ENCODE peak calls at places on chromosomes 16 and 17, in four cellular contexts. Q is MM.1S, K is ovary, C is pancreas. N is an unnamed sample.

GRCh38 chr17:71409712-71410111 is 711.1 kb upstream of the SOX9 start:
- DNase-seq in Q (no peak), K (no peak), C (no peak), N (no peak)

GRCh38 chr16:31484491-31485171 is 1.7 kb downstream of the SLC5A2 start:
- DNase-seq in Q (no peak), K (peak; percentile 41), C (no peak), N (no peak)

GRCh38 chr16:4244254-4244812 is 2.5 kb upstream of the SRL start:
- DNase-seq in Q (peak; percentile 49), K (no peak), C (no peak), N (no peak)

GRCh38 chr17:27609606-27610303 is 21.2 kb upstream of the LGALS9 start:
- DNase-seq in Q (no peak), K (no peak), C (no peak), N (no peak)

GRCh38 chr17:30380106-30380420 is 1.3 kb downstream of the CPD start:
- DNase-seq in Q (no peak), K (no peak), C (no peak), N (no peak)

GRCh38 chr17:73595068-73595865 is 49.0 kb downstream of the SDK2 start:
- DNase-seq in Q (no peak), K (no peak), C (no peak), N (peak; percentile 11)

GRCh38 chr16:46629331-46629843 is 8.2 kb upstream of the SHCBP1 start:
- DNase-seq in Q (peak; percentile 49), K (no peak), C (no peak), N (no peak)

GRCh38 chr17:20999841-21000532 is 42.8 kb downstream of the USP22 start:
- DNase-seq in Q (no peak), K (no peak), C (no peak), N (no peak)

GRCh38 chr17:77460514-77461046 is 319.8 kb downstream of the SEC14L1 start:
- DNase-seq in Q (no peak), K (no peak), C (no peak), N (no peak)

GRCh38 chr17:77461277-77462057 is 320.7 kb downstream of the SEC14L1 start:
- DNase-seq in Q (no peak), K (no peak), C (no peak), N (no peak)

GRCh38 chr17:77462101-77462500 is 321.3 kb downstream of the SEC14L1 start:
- DNase-seq in Q (no peak), K (no peak), C (no peak), N (no peak)

GRCh38 chr17:77464988-77465357 is 324.2 kb downstream of the SEC14L1 start:
- DNase-seq in Q (no peak), K (no peak), C (no peak), N (no peak)

DNA sequence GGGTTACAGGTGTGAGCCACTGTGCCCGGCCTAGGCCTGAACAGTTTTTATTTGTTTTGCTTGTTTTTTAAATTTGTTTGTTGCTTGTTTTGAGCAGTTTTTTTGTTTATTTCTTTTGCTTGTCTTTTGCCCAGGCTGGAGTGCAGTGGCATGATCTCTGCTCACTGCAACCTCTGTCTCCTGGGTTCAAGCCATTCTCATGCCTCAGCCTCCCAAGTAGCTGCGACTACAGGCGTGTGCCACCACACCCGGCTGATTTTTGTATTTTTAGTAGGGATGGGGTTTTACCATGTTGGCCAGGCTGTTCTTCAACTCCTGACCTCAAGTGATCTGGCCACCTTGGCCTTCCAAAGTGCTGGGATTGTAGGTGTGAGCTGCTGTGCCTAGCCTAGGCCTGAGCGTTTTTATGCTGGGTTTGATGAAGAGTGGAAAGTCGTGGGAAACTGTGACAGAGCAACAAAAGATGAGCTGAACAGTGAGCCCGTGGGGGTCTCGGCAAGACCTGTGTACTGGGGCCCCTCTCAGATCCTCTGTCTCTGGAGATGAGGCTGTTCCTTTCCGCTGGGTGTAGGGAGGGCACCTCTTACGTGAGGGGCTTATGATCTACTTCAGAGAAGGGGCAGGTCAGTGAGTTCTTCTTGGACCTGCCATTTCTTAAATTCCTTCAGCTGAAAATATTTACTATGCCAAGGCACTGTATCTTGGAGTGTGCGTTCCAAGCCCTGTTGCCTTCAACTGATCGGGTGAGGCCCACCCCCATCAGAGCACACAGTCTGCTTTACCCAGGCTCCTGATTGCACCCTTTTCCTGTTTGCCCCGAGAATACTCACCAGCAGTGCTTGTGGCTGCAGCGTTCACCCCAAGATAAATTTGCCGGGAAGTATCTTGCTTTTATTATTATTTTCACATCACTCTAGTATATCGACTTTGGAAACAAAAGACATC is 322.1 kb downstream of the SEC14L1 start:
- DNase-seq in Q (peak; percentile 1), K (no peak), C (no peak), N (no peak)
- H3K27ac ChIP-seq in Q (no peak overlapping the region), K (no peak overlapping the region), C (peak overlapping the region; percentile 5), N (no peak overlapping the region)

GRCh38 chr16:87033541-87034300 is 283.5 kb downstream of the C16orf95 start:
- DNase-seq in Q (no peak), K (no peak), C (no peak), N (no peak)

GRCh38 chr16:87035053-87035452 is 282.1 kb downstream of the C16orf95 start:
- DNase-seq in Q (no peak), K (no peak), C (no peak), N (no peak)

GRCh38 chr16:87032554-87032953 is 284.6 kb downstream of the C16orf95 start:
- DNase-seq in Q (no peak), K (no peak), C (no peak), N (no peak)

GRCh38 chr16:87033021-87033471 is 284.1 kb downstream of the C16orf95 start:
- DNase-seq in Q (no peak), K (no peak), C (no peak), N (no peak)

DNA sequence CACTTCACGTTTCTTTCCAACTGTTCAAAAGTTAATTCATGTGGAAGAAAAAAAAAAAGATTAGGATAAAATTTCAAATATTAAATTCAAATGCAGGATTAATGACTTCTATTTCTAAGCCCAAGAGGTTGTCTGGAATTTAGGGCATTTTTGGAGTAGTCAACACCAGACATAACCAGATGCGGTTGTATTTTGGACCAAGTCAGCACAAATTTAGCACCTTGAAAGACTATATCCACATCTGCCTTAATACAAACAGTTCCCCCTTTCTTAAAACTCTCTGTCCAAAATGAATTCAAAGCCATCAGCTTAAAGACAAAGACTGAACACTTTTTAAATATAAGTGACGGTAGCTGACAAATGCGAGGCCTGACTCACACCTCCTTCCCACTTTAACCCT is 282.9 kb downstream of the C16orf95 start:
- DNase-seq in Q (no peak), K (no peak), C (no peak), N (no peak)
- H3K27ac ChIP-seq in Q (no peak overlapping the region), K (no peak overlapping the region), C (no peak overlapping the region), N (no peak overlapping the region)

GRCh38 chr17:42061641-42062487 is 11.5 kb upstream of the C17orf113 start:
- DNase-seq in Q (no peak), K (no peak), C (no peak), N (no peak)
- H3K27ac ChIP-seq in Q (no peak overlapping the region), K (no peak overlapping the region), C (no peak overlapping the region), N (no peak overlapping the region)

GRCh38 chr17:17109231-17109630 is 67.0 kb downstream of the MPRIP start:
- DNase-seq in Q (no peak), K (no peak), C (no peak), N (no peak)

GRCh38 chr17:17107281-17107680 is 65.0 kb downstream of the MPRIP start:
- DNase-seq in Q (no peak), K (no peak), C (no peak), N (no peak)

GRCh38 chr17:17107891-17108680 is 65.8 kb downstream of the MPRIP start:
- DNase-seq in Q (no peak), K (no peak), C (no peak), N (no peak)

GRCh38 chr17:17109896-17110295 is 67.6 kb downstream of the MPRIP start:
- DNase-seq in Q (no peak), K (no peak), C (no peak), N (no peak)

DNA sequence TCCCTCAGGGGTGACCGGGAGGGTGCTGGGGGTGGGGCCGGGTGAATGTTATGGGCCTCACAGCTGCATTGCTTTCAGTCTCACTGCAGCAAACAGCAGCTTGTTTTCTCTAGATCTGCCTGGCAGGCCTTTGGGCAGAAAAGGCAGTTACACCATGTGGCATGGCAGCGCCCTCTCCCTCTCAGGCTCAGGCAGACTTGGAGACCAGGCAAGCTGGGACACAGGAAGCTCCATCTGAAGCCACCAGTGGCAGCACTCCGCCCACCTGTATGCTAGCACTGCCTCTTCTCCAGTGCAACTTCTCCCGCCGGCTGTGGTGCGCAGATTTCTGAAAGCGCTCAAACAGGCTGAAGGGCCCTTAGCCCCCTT is 66.4 kb downstream of the MPRIP start:
- DNase-seq in Q (no peak), K (no peak), C (no peak), N (peak; percentile 30)
- H3K27ac ChIP-seq in Q (no peak overlapping the region), K (no peak overlapping the region), C (peak overlapping the region; percentile 55), N (peak overlapping the region; percentile 78)

DNA sequence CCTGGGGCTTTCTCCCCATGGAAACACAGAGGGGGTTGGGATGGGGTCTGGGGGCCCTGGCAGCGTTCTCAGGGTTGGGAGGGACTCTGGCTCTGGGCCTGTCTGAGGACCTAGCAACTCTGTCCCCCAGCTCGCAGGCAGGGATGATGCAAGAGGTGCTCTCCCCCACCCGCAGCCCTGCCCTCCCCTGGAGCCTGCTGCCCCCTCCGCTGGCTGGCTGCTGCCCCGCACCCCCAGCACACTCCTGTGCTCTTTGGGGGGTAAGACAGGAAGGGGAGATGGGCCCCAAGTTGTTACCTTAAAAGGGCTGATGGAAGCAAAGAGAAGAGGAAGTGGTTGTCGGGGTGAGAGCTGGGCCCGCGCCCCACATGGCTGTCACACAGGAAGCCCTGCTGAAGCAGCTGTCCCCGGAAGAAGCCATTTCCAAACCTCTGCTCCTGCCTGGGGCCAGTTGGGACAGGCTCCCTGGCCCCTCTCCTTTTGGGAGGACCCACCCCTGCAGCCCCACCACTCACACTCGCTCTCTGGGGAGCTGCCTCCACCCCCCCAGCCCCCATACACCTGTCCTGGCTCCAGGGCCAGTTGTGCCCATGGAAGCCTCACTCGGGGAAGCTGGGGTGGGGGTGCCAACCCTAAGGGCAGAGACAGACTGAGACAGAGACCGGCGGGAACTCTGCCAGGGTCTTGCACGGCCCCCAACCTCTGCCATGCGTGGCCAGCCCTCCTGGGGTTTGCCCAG is 2.5 kb downstream of the CORO1A start:
- DNase-seq in Q (peak; percentile 78), K (no peak), C (peak; percentile 56), N (peak; percentile 16)
- H3K27ac ChIP-seq in Q (peak overlapping the region; percentile 92), K (no peak overlapping the region), C (peak overlapping the region; percentile 39), N (peak overlapping the region; percentile 74)

GRCh38 chr16:50467559-50467942 is 80.6 kb upstream of the NKD1 start:
- DNase-seq in Q (no peak), K (no peak), C (no peak), N (no peak)

GRCh38 chr16:50463581-50464324 is 84.4 kb upstream of the NKD1 start:
- DNase-seq in Q (no peak), K (no peak), C (no peak), N (no peak)

GRCh38 chr16:50462793-50463507 is 85.2 kb upstream of the NKD1 start:
- DNase-seq in Q (no peak), K (no peak), C (no peak), N (no peak)

GRCh38 chr16:50466170-50466569 is 82.0 kb upstream of the NKD1 start:
- DNase-seq in Q (no peak), K (no peak), C (no peak), N (no peak)

GRCh38 chr16:50464325-50465290 is 83.6 kb upstream of the NKD1 start:
- DNase-seq in Q (no peak), K (no peak), C (no peak), N (no peak)
- H3K27ac ChIP-seq in Q (no peak overlapping the region), K (no peak overlapping the region), C (no peak overlapping the region), N (no peak overlapping the region)

GRCh38 chr17:42431758-42432161 is 8.7 kb upstream of the CAVIN1 start:
- DNase-seq in Q (no peak), K (no peak), C (no peak), N (no peak)
- H3K27ac ChIP-seq in Q (no peak overlapping the region), K (no peak overlapping the region), C (no peak overlapping the region), N (no peak overlapping the region)

GRCh38 chr16:81583893-81584705 is 139.5 kb downstream of the CMIP start:
- DNase-seq in Q (no peak), K (no peak), C (no peak), N (no peak)
- H3K27ac ChIP-seq in Q (no peak overlapping the region), K (no peak overlapping the region), C (no peak overlapping the region), N (peak overlapping the region; percentile 69)

N was measured in substantia nigra.